ENCODE peak calls at places on chromosome 19, in four cellular contexts. K is WTC11, C is K562, W is HepG2. F is an unnamed sample.
A peak's percentile ranks its signal among the peaks of the same experiment; 100 is the strongest.

GRCh38 chr19:54881884-54882283 is 7.8 kb downstream of the FCAR start:
- DNase-seq in C (no peak), W (no peak), K (no peak), F (no peak)

GRCh38 chr19:2199215-2199614 is 35.5 kb downstream of the DOT1L start:
- DNase-seq in K (peak; percentile 62), C (no peak), W (no peak), F (no peak)

GRCh38 chr19:43544077-43544476 is 11.1 kb downstream of the ZNF575 start:
- DNase-seq in C (no peak), W (no peak), K (no peak), F (no peak)

GRCh38 chr19:18119243-18120105 is 21.9 kb downstream of the MAST3 start:
- DNase-seq in C (peak; percentile 30), W (no peak), K (no peak), F (no peak)

GRCh38 chr19:6587093-6587820 is 3.7 kb downstream of the CD70 start:
- DNase-seq in C (no peak), W (no peak), K (peak; percentile 28), F (no peak)

GRCh38 chr19:42540071-42540553 is 11.8 kb upstream of the CEACAM1 start:
- DNase-seq in K (no peak), W (no peak), C (no peak), F (no peak)

GRCh38 chr19:482186-483041 is 13.9 kb upstream of the MADCAM1 start:
- DNase-seq in W (no peak), K (no peak), C (no peak), F (no peak)

GRCh38 chr19:21483589-21484170 is 21.7 kb upstream of the ZNF429 start:
- DNase-seq in C (peak; percentile 38), K (peak; percentile 86), W (no peak), F (no peak)

GRCh38 chr19:15250635-15250993 is 18.4 kb upstream of the EPHX3 start:
- DNase-seq in K (no peak), W (no peak), C (no peak), F (no peak)

GRCh38 chr19:38233740-38234251 is 9.8 kb upstream of the DPF1 start:
- DNase-seq in C (peak; percentile 81), W (peak; percentile 58), K (peak; percentile 95), F (no peak)

GRCh38 chr19:19465436-19466070 is 49.8 kb downstream of the TSSK6 start:
- DNase-seq in C (no peak), W (no peak), K (no peak), F (no peak)

GRCh38 chr19:38666662-38667448 is 19.4 kb downstream of the ACTN4 start:
- DNase-seq in C (no peak), K (no peak), W (no peak), F (no peak)

GRCh38 chr19:7622933-7623685 is 6.2 kb downstream of the XAB2 start:
- DNase-seq in K (peak; percentile 72), C (peak; percentile 86), W (no peak), F (no peak)

GRCh38 chr19:45045671-45046353 is 7.0 kb downstream of the CLASRP start:
- DNase-seq in W (peak; percentile 95), K (no peak), C (no peak), F (no peak)

GRCh38 chr19:3028305-3029069 is 593 bp downstream of the TLE2 start:
- DNase-seq in C (peak; percentile 43), W (no peak), K (peak; percentile 68), F (no peak)

GRCh38 chr19:33193864-33194362 is at the start of gene LRP3:
- DNase-seq in C (peak; percentile 57), K (peak; percentile 38), W (no peak), F (no peak)

GRCh38 chr19:50406829-50407228 is 11.9 kb upstream of the SPIB start:
- DNase-seq in W (no peak), C (no peak), K (no peak), F (no peak)

GRCh38 chr19:32397736-32398135 is 7.8 kb upstream of the DPY19L3 start:
- DNase-seq in C (no peak), K (no peak), W (peak; percentile 41), F (no peak)

GRCh38 chr19:51123381-51124186 is 1.1 kb upstream of the SIGLEC9 start:
- DNase-seq in C (no peak), W (no peak), K (no peak), F (no peak)

GRCh38 chr19:39038098-39038497 is 5.7 kb upstream of the FBXO27 start:
- DNase-seq in W (peak; percentile 61), C (peak; percentile 77), K (peak; percentile 69), F (no peak)

GRCh38 chr19:48053076-48053475 is 9.2 kb upstream of the CABP5 start:
- DNase-seq in W (no peak), C (no peak), K (no peak), F (no peak)

GRCh38 chr19:1752757-1753728 is at the start of gene ONECUT3:
- DNase-seq in K (no peak), C (peak; percentile 74), W (no peak), F (no peak)

DNA sequence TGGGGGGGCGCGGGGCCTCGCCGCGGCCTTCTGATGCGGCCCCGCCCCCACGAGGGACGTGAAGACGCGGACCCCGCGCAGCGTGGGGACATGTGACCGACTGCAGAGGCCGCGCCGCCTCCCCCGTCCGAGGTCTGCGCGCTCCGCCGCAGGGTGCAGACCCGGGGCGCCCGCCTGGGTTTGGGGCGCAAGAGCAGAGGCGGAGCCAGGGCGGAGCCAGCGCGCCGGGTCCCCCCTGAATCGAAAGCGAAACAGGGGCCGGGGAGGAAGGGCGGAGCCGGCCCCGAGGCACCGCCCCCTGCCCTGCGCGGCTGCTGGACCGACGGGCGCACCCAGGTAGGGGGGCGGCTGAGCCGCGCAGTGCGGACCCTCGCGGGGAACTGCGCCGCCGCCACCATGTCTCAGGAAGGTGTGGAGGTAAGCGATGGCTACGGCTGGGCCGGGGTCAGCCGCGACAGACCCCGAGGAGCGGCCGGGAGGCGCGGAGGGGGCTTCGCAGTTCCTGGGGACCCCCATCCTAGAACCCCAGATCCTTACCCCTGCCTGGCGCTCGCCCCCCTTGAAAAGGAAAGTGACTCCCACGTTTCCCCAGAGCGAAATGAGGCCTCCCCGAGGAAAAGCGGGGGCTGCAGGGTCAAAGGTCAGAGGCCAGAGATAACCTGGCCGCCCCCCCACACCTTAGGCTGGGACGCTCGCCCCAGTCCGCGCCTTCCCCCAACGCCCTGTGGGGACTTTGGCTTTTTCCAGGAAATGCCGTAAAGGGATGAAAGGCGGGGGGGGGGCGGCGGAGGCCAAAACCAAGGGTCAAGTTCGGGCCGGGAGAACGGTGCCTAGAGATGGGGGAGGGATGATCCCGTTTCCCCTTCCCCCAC is at the start of gene SHFL:
- DNase-seq in W (peak; percentile 40), K (peak; percentile 79), C (peak; percentile 93), F (no peak)
- TF ChIP-seq ETV6 in W (peak; percentile 16), K (peak; percentile 32), C (no peak), F (no peak)

GRCh38 chr19:34386645-34387445 is 17.4 kb upstream of the PDCD2L start:
- DNase-seq in K (no peak), W (no peak), C (peak; percentile 12), F (no peak)

GRCh38 chr19:34393629-34394028 is 10.6 kb upstream of the PDCD2L start:
- DNase-seq in W (no peak), C (no peak), K (no peak), F (no peak)

GRCh38 chr19:34393031-34393430 is 11.2 kb upstream of the PDCD2L start:
- DNase-seq in C (peak; percentile 23), W (no peak), K (no peak), F (no peak)

GRCh38 chr19:34387446-34387810 is 16.8 kb upstream of the PDCD2L start:
- DNase-seq in K (no peak), W (no peak), C (no peak), F (no peak)

GRCh38 chr19:34391813-34392212 is 12.4 kb upstream of the PDCD2L start:
- DNase-seq in W (no peak), C (peak; percentile 58), K (no peak), F (no peak)
- TF ChIP-seq ETV6 in W (no peak), C (no peak), K (no peak), F (no peak)

DNA sequence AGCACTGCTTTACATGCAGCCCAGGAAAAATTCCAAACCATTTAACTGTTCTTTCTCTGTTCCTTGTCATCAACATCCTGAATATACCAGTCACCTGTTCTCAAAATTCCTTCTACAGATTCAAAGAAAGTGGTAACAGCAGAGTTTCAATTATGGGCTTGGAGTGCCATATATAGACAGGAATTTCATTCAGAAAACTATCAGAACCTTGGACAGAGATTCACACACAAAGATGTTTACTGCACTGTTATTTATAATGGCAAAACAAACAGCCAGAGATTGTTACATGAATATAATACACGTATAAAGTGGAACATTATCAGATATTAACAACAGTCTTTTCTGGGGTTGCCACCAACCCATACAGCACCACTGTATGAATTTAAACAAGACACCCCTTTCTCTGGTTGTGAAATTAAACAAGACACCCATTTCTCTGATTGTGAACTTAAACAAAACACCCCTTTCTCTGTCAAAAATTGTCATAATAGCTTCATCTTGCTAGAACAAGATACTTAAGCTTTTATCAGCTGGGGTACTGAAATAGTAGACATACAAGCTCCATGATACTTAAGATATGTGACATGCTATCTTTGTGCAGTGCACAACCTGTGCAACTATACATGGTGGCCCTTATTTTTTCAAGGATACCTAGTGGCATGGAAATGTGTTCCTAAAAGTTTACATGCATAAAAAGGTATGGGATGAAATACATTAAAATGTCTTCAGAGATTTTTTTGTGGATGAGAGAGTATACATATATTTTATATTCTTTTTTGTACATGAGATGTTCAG is 12.6 kb downstream of the CACNA1A start:
- DNase-seq in W (no peak), K (no peak), C (no peak), F (no peak)
- TF ChIP-seq ETV6 in W (no peak), K (no peak), C (no peak), F (no peak)

DNA sequence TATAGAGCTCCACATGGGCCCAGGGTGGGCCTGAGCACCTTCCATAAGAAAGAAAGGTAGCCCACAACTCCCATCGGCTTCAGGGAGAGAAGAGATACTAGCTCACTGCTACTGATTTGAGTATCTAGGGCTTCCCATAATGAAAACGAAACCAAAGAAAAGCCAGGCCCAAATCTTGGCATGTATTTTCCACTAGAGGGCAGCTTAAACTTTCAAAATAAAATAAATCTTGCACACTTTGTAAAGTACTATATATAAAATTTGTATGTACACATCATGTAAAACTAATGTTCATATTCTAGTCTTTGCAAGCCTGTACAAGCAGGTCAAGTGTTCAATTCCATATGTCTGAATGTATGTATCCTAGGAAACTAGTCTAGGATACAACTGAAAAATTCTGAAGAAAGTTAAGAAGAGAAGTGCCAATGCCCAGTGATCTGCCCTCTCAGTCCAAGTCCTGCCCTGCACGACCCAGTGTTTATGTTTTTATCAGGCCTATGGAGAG is 475.9 kb downstream of the UQCRFS1 start:
- DNase-seq in C (no peak), W (peak; percentile 15), K (no peak), F (peak; percentile 3)
- TF ChIP-seq ETV6 in C (no peak), W (no peak), K (no peak), F (no peak)